ENCODE peak calls at places on chromosomes 5 and 9, in seven cellular contexts. L is T47D; I is CD8-positive, alpha-beta memory T cell; W is neural progenitor cell; J is stimulated activated CD8-positive, alpha-beta memory T cell treated with anti-CD3 and anti-CD28 coated beads, Interleukin-7, amount 100 ng/mL, for 4 hours; Z is NCI-H2081; K is astrocyte. P is an unnamed sample.

GRCh38 chr9:127130235-127130634 is 7.8 kb upstream of the ANGPTL2 start:
- DNase-seq in W (no peak), I (no peak), K (no peak), L (no peak), Z (no peak), J (no peak), P (no peak)

GRCh38 chr5:169160405-169160901 is 140.5 kb downstream of the SLIT3 start:
- DNase-seq in Z (no peak), W (no peak), I (no peak), L (no peak), J (no peak), K (peak), P (no peak)

GRCh38 chr9:108001219-108001618 is 511.6 kb upstream of the KLF4 start:
- DNase-seq in I (no peak), W (no peak), L (no peak), Z (no peak), J (no peak), K (no peak), P (no peak)

GRCh38 chr5:36796171-36796570 is 80.4 kb upstream of the NIPBL start:
- DNase-seq in Z (no peak), K (no peak), I (no peak), J (no peak), L (no peak), W (no peak), P (no peak)

GRCh38 chr5:78467744-78468357 is 107.4 kb downstream of the SCAMP1 start:
- DNase-seq in I (no peak), L (peak), J (no peak), W (peak), K (peak), Z (peak), P (no peak)

GRCh38 chr5:69509212-69509611 is 16.6 kb downstream of the OCLN start:
- DNase-seq in L (no peak), K (no peak), Z (no peak), W (no peak), I (no peak), J (no peak), P (no peak)

GRCh38 chr5:138668451-138668850 is 84.8 kb upstream of the CTNNA1 start:
- DNase-seq in Z (no peak), K (no peak), J (peak), W (no peak), I (peak), L (no peak), P (peak)

GRCh38 chr5:170338933-170339779 is 41.6 kb upstream of the LCP2 start:
- DNase-seq in W (no peak), Z (no peak), L (no peak), K (no peak), I (peak), J (peak), P (peak)

GRCh38 chr9:129595903-129596540 is 24.9 kb downstream of the C9orf50 start:
- DNase-seq in L (no peak), I (no peak), Z (no peak), J (no peak), K (no peak), W (no peak), P (no peak)

GRCh38 chr9:32291370-32291769 is 93.1 kb upstream of the ACO1 start:
- DNase-seq in Z (no peak), K (no peak), L (peak), I (no peak), W (no peak), J (no peak), P (no peak)

GRCh38 chr9:75385236-75385635 is 296.9 kb downstream of the OSTF1 start:
- DNase-seq in I (no peak), K (no peak), Z (no peak), L (no peak), J (no peak), W (no peak), P (no peak)

GRCh38 chr5:180291943-180292831 is at the start of gene MAPK9:
- DNase-seq in J (peak), K (peak), W (peak), I (peak), Z (peak), L (peak), P (peak)

GRCh38 chr5:2103940-2104339 is 221.2 kb upstream of the IRX4 start:
- DNase-seq in I (no peak), Z (no peak), L (no peak), K (no peak), W (no peak), J (no peak), P (no peak)

GRCh38 chr5:131079232-131079631 is 85.8 kb downstream of the HINT1 start:
- DNase-seq in Z (no peak), K (no peak), L (no peak), J (no peak), W (peak), I (no peak), P (no peak)

GRCh38 chr5:151222769-151223446 is 984 bp downstream of the CCDC69 start:
- DNase-seq in I (peak), K (no peak), J (peak), L (no peak), W (no peak), Z (no peak), P (peak)

P was measured in CD8-positive, alpha-beta T cell.